ENCODE peak calls at places on chromosomes 16 and 17, in nine cellular contexts. Z is H9, X is ovary, M is heart right ventricle, U is left ventricle myocardium inferior, V is A673, H is right lobe of liver, N is heart left ventricle, W is pancreas. Y is an unnamed sample. For H3K27me3 and H3K4me1, the result is how much of the 10 kb centered on the place peaks cover.

GRCh38 chr17:50722746-50723145 is 3.3 kb downstream of the LUC7L3 start:
- DNase-seq in Z (no peak), X (no peak), M (no peak), U (no peak), V (no peak), H (no peak), N (no peak), W (no peak), Y (no peak)

GRCh38 chr16:89142474-89143197 is 28.9 kb upstream of the CDH15 start:
- DNase-seq in Z (no peak), X (no peak), M (no peak), U (no peak), V (no peak), H (no peak), N (no peak), W (no peak), Y (no peak)

GRCh38 chr17:45955326-45955725 is 43.7 kb upstream of the STH start:
- DNase-seq in Z (no peak), X (no peak), M (no peak), U (no peak), V (no peak), H (no peak), N (no peak), W (no peak), Y (no peak)

GRCh38 chr17:50207792-50208567 is 6.5 kb upstream of the COL1A1 start:
- DNase-seq in Z (peak), X (peak), M (no peak), U (no peak), V (no peak), H (no peak), N (no peak), W (no peak), Y (no peak)

GRCh38 chr16:74071996-74072559 is 224.5 kb upstream of the PSMD7 start:
- DNase-seq in Z (no peak), X (no peak), M (no peak), U (no peak), V (no peak), H (no peak), N (no peak), W (no peak), Y (no peak)

GRCh38 chr17:53135969-53136368 is 686.8 kb upstream of the KIF2B start:
- DNase-seq in Z (no peak), X (no peak), M (no peak), U (no peak), V (no peak), H (no peak), N (no peak), W (no peak), Y (no peak)

GRCh38 chr17:79832211-79833109 is 6.8 kb downstream of the CBX4 start:
- DNase-seq in Z (peak), X (peak), M (peak), U (peak), V (peak), H (peak), N (peak), W (peak), Y (no peak)

GRCh38 chr17:19009970-19010369 is 5.4 kb upstream of the FAM83G start:
- DNase-seq in Z (no peak), X (no peak), M (no peak), U (no peak), V (no peak), H (no peak), N (no peak), W (no peak), Y (no peak)

GRCh38 chr16:21167360-21167759 is 8.9 kb downstream of the LDAF1 start:
- DNase-seq in Z (no peak), X (no peak), M (no peak), U (no peak), V (no peak), H (no peak), N (no peak), W (no peak), Y (no peak)

DNA sequence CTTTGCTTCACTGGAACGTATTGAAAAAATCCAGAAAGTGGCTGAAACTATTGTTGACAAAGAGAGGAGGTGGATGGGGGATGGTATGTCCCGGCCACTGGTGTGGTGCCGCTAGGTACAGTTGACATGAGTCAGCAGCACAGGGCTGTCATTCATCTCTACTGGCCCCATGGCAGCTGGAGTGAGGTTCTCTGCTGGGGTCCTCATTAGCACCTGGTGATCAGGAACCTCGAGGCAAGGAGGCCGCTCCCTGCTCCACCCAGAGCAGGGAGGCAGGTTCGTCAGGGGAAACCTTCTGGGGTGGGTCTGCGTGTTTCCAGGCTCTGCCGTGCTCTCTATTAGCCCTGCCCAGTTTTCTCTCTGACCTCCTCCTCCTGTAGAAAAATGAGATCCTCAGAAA is 6.9 kb downstream of the NTN1 start:
- DNase-seq in Z (no peak), X (no peak), M (no peak), U (no peak), V (no peak), H (no peak), N (no peak), W (no peak), Y (no peak)
- H3K27me3 ChIP-seq in Z (under half), X (under half), M (under half), U (half or more), V (under half), H (under half), N (under half), W (under half), Y (under half)

GRCh38 chr17:12642034-12642433 is 23.7 kb upstream of the MYOCD start:
- DNase-seq in Z (no peak), X (no peak), M (no peak), U (no peak), V (no peak), H (no peak), N (no peak), W (no peak), Y (no peak)
- H3K4me1 ChIP-seq in Z (under half), X (under half), M (under half), U (under half), V (under half), H (under half), N (under half), W (under half), Y (under half)

GRCh38 chr17:77489239-77489897 is 348.6 kb downstream of the SEC14L1 start:
- DNase-seq in Z (no peak), X (no peak), M (no peak), U (peak), V (no peak), H (no peak), N (no peak), W (no peak), Y (no peak)
- TF ChIP-seq CTCF in Z (no peak), X (no peak), M (no peak), U (no peak), V (no peak), H (no peak), N (no peak), W (no peak), Y (no peak)

DNA sequence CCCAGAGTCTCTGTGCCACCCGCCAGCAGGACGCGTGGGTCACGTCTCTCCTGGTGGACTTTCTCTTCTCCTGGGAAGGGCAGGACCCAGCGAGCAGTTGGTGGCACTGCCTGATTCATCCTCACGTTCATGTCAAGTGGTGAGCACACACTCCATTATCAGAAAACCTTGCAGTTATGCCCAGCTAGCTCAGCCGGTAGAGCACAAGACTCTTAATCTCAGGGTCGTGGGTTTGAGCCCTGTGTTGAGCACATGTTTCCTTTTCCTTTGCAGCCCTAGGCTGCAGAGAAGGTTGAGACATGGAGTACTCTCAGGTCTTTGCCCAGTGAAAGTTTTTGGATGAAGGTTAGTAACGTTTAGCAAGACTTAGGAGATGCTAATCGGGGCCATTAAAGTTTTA is 8.0 kb downstream of the OR1F1 start:
- DNase-seq in Z (no peak), X (no peak), M (no peak), U (no peak), V (no peak), H (no peak), N (no peak), W (no peak), Y (no peak)
- H3K27me3 ChIP-seq in Z (under half), X (under half), M (half or more), U (half or more), V (under half), H (under half), N (half or more), W (under half), Y (under half)

GRCh38 chr16:88035292-88035691 is 84.1 kb downstream of the BANP start:
- DNase-seq in Z (no peak), X (no peak), M (no peak), U (peak), V (no peak), H (no peak), N (no peak), W (no peak), Y (no peak)

GRCh38 chr16:88039591-88039990 is 88.4 kb downstream of the BANP start:
- DNase-seq in Z (no peak), X (no peak), M (no peak), U (no peak), V (no peak), H (no peak), N (no peak), W (no peak), Y (no peak)

GRCh38 chr16:88030498-88030897 is 79.3 kb downstream of the BANP start:
- DNase-seq in Z (no peak), X (no peak), M (no peak), U (no peak), V (no peak), H (no peak), N (no peak), W (no peak), Y (no peak)

DNA sequence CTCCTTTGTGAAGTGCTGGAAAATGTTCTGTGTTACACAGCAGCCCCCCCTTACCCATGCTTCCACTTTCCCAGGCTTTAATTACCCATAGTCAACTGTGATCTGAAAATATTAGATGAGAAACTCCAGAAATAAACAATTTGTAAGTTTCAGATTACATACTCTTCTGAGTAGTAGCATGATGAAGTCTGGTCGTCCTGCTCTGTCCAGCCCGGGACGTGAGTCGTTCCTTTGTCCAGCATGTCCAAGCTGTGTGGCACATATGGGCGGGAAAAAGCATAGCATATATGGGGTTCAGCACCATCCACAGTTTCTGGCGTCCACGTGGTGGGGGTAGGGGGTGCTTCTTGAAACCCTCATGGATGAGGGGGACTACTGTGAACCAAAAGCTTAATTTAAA is 83.5 kb downstream of the BANP start:
- DNase-seq in Z (no peak), X (no peak), M (no peak), U (no peak), V (no peak), H (no peak), N (no peak), W (no peak), Y (no peak)
- H3K4me1 ChIP-seq in Z (under half), X (under half), M (under half), U (under half), V (under half), H (under half), N (under half), W (under half), Y (under half)

DNA sequence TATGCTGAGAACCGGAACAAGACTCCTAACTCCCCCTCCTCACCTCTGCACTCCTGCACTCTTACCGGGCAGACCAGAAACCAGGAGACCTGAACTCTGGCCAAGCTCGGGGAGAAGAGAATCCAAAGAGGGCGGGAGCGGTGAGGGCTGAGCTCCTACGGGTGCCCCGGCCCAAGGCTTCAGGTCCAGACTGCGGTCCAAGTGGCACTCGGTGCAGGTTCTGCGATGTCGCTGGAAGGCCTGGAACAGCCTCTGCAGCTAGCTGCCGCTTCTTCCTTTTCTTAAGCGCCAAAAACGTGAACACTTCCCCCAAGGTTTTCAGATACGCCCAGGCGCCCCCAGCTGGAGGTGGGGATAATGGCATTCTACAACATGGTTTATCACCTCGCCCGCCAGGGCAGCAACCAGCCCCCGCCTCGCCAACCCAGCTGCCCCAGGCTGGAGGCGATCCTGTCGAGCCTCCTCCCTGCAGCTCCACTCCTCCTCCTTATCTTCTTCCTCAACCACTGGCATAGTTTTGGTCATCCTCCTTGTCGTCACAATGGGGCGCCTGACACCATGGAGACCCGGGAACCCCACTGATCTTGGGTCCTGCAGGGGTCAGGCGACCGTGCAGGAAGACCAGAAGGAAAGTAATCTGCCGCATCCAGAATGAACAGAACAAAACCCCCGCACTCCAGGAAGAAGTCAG is 1735.9 kb downstream of the TP53TG3F start:
- DNase-seq in Z (no peak), X (no peak), M (no peak), U (no peak), V (no peak), H (no peak), N (no peak), W (no peak), Y (no peak)
- TF ChIP-seq CTCF in Z (no peak), X (no peak), M (no peak), U (no peak), V (no peak), H (no peak), N (no peak), W (no peak), Y (no peak)

DNA sequence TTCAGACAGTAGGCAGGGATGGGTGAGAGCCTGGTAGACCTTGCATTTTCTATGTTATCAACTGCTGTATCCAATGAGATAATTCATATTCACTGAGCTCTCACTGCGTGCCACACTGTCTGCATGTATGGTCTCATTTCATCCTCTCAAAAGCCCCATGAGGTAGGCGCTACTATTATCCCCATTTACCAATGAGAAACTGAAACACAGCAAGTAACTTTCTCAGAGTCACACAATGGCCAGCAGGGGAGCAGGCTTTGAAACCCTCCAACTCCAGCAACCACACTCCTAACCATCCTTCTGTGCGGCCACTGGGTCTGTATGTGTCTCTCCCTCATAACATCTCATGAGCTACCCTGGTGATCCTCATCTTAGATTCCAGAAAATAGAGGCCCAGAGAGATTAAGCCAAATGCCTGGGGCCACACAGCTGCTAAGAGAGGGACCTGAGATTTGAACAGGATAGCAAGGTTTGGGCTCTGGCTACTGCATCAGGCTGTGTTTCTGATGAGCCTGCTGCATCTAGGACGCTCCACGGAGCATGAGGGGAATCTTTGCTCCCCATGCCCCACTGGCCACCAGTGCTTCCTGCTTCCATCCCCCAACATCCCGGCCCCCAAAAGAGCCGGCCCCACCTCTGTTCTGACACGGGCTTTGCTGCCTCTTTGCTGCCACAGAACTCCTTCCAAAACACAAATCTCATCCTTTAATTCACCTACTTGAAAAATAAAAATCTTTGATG is 3.2 kb downstream of the CCR7 start:
- DNase-seq in Z (peak), X (no peak), M (no peak), U (no peak), V (no peak), H (no peak), N (no peak), W (no peak), Y (no peak)
- H3K27me3 ChIP-seq in Z (under half), X (under half), M (under half), U (under half), V (under half), H (under half), N (under half), W (under half), Y (under half)